ENCODE peak calls at places on chromosomes 12 and 14, in ten cellular contexts. C is HTR-8/SVneo; S is endodermal cell; A is AG04450; W is WTC11; M is NCI-H510A; F is activated naive CD4-positive, alpha-beta T cell treated with anti-CD3 and anti-CD28 coated beads, Interleukin-2, amount 10 ng/mL, durations not matched to agents 7 days and 5 days; D is Panc1; B is activated CD4-positive, alpha-beta T cell treated with anti-CD3 and anti-CD28 coated beads, Interleukin-2, amount 50 U/mL, for 1 hour; J is psoas muscle. Q is an unnamed sample.

GRCh38 chr12:30701056-30701455 is 5.4 kb upstream of the IPO8 start:
- DNase-seq in C (no peak), S (no peak), A (no peak), W (no peak), M (no peak), F (no peak), D (no peak), B (no peak), J (no peak), Q (no peak)

GRCh38 chr12:77049767-77050353 is 15.5 kb downstream of the E2F7 start:
- DNase-seq in C (peak; percentile 28), S (no peak), A (peak; percentile 23), W (no peak), M (peak; percentile 56), F (no peak), D (no peak), B (no peak), J (no peak), Q (peak; percentile 12)

GRCh38 chr12:82099216-82099615 is 259.0 kb downstream of the CCDC59 start:
- DNase-seq in C (peak; percentile 1), S (no peak), A (no peak), W (no peak), M (no peak), F (no peak), D (no peak), B (no peak), J (no peak), Q (no peak)

GRCh38 chr12:54749191-54749818 is 101.1 kb upstream of the DCD start:
- DNase-seq in C (peak; percentile 24), S (no peak), A (peak; percentile 15), W (no peak), M (no peak), F (peak; percentile 49), D (peak; percentile 36), B (peak; percentile 13), J (no peak), Q (no peak)

GRCh38 chr14:24366664-24367505 is 1.1 kb upstream of the NFATC4 start:
- DNase-seq in C (peak; percentile 65), S (peak; percentile 99), A (peak; percentile 83), W (peak; percentile 93), M (peak; percentile 97), F (peak; percentile 27), D (no peak), B (no peak), J (peak; percentile 88), Q (peak; percentile 80)

GRCh38 chr14:103526247-103526913 is 2.6 kb upstream of the TRMT61A start:
- DNase-seq in C (no peak), S (no peak), A (no peak), W (no peak), M (no peak), F (no peak), D (no peak), B (no peak), J (no peak), Q (no peak)

GRCh38 chr12:65868133-65868705 is 43.9 kb downstream of the HMGA2 start:
- DNase-seq in C (peak; percentile 15), S (no peak), A (peak; percentile 80), W (no peak), M (no peak), F (no peak), D (no peak), B (no peak), J (peak; percentile 25), Q (peak; percentile 59)

GRCh38 chr14:100239840-100240724 is 1.1 kb downstream of the YY1 start:
- DNase-seq in C (peak; percentile 76), S (peak; percentile 91), A (peak; percentile 83), W (peak; percentile 77), M (peak; percentile 86), F (peak; percentile 87), D (no peak), B (peak; percentile 82), J (peak; percentile 91), Q (peak; percentile 74)

GRCh38 chr14:93970589-93970966 is 5.8 kb downstream of the ASB2 start:
- DNase-seq in C (peak; percentile 31), S (no peak), A (no peak), W (no peak), M (peak; percentile 22), F (peak; percentile 78), D (no peak), B (peak; percentile 74), J (no peak), Q (no peak)

GRCh38 chr12:68358532-68359485 is 26.6 kb upstream of the MDM1 start:
- DNase-seq in C (peak; percentile 64), S (peak; percentile 89), A (peak; percentile 54), W (peak; percentile 43), M (peak; percentile 20), F (peak; percentile 81), D (peak; percentile 35), B (peak; percentile 58), J (peak; percentile 21), Q (peak; percentile 32)

GRCh38 chr12:19436931-19437330 is 2.4 kb upstream of the AEBP2 start:
- DNase-seq in C (no peak), S (peak; percentile 18), A (no peak), W (no peak), M (no peak), F (no peak), D (no peak), B (no peak), J (no peak), Q (no peak)

Q was measured in BJ.